ENCODE peak calls at places on chromosomes 5 and 9, in five cellular contexts. V, F, K, D and M are unnamed samples.

GRCh38 chr9:114811301-114811700 is 5.5 kb upstream of the TNFSF15 start:
- DNase-seq in V (peak), F (no peak), K (no peak), D (no peak), M (no peak)

GRCh38 chr5:45507174-45507573 is 189.0 kb downstream of the HCN1 start:
- DNase-seq in V (peak), F (no peak), K (no peak), D (no peak), M (no peak)

GRCh38 chr5:162565-163337 is 28.5 kb upstream of the LRRC14B start:
- DNase-seq in V (no peak), F (no peak), K (no peak), D (no peak), M (no peak)

GRCh38 chr5:883475-884181 is 9.0 kb downstream of the BRD9 start:
- DNase-seq in V (no peak), F (no peak), K (no peak), D (no peak), M (no peak)

GRCh38 chr9:1337169-1337568 is 287.0 kb downstream of the DMRT2 start:
- DNase-seq in V (no peak), F (no peak), K (no peak), D (no peak), M (no peak)

GRCh38 chr5:34618666-34619065 is 37.5 kb upstream of the RAI14 start:
- DNase-seq in V (no peak), F (no peak), K (no peak), D (no peak), M (no peak)

GRCh38 chr9:134060546-134060945 is 7.3 kb downstream of the BRD3 start:
- DNase-seq in V (no peak), F (no peak), K (no peak), D (no peak), M (no peak)

GRCh38 chr9:2837915-2838314 is 6.0 kb downstream of the PUM3 start:
- DNase-seq in V (peak), F (no peak), K (no peak), D (no peak), M (no peak)

GRCh38 chr9:95783426-95783975 is 92.0 kb upstream of the ERCC6L2 start:
- DNase-seq in V (peak), F (no peak), K (no peak), D (no peak), M (no peak)

GRCh38 chr5:166507810-166508419 is 1783.5 kb upstream of the WWC1 start:
- DNase-seq in V (no peak), F (no peak), K (no peak), D (no peak), M (no peak)

GRCh38 chr5:59039296-59040006 is 456.6 kb downstream of the RAB3C start:
- DNase-seq in V (peak), F (peak), K (peak), D (peak), M (peak)

GRCh38 chr9:127116946-127117345 is 5.5 kb downstream of the ANGPTL2 start:
- DNase-seq in V (no peak), F (no peak), K (no peak), D (no peak), M (no peak)